ENCODE peak calls at places on chromosomes 1 and 21, in ten cellular contexts. P is astrocyte, Y is mesendoderm, S is PC-3, Z is GM23248, T is neural progenitor cell, G is fibroblast of lung, Q is HCT116, R is SK-N-SH, L is colonic mucosa. K is an unnamed sample.

GRCh38 chr1:172417552-172417951 is 2.9 kb upstream of the C1orf105 start:
- DNase-seq in G (peak; percentile 45), S (peak; percentile 95), T (no peak), P (no peak), Z (no peak), R (no peak), L (no peak), Y (peak; percentile 92), Q (no peak), K (no peak)

GRCh38 chr21:35622612-35623011 is 437.7 kb downstream of the SETD4 start:
- DNase-seq in S (no peak), R (no peak), Z (no peak), Q (no peak), Y (no peak), L (no peak), G (no peak), T (no peak), P (no peak), K (no peak)

GRCh38 chr1:4395158-4395557 is 259.3 kb upstream of the AJAP1 start:
- DNase-seq in R (no peak), G (peak; percentile 55), Y (no peak), Z (no peak), Q (no peak), T (no peak), S (no peak), L (no peak), P (peak; percentile 41), K (no peak)

GRCh38 chr1:187051618-187052232 is 223.0 kb downstream of the PLA2G4A start:
- DNase-seq in T (peak; percentile 54), Q (peak; percentile 59), R (peak; percentile 16), P (peak; percentile 11), Z (peak; percentile 60), Y (peak; percentile 61), G (peak; percentile 39), L (no peak), S (peak; percentile 51), K (peak; percentile 59)

GRCh38 chr1:93615201-93616150 is 66.2 kb downstream of the BCAR3 start:
- DNase-seq in L (peak; percentile 38), Q (no peak), T (no peak), S (peak; percentile 47), Z (peak; percentile 89), R (no peak), P (peak; percentile 94), G (peak; percentile 94), Y (peak; percentile 97), K (peak; percentile 93)

GRCh38 chr1:157626099-157626498 is 28.2 kb upstream of the FCRL4 start:
- DNase-seq in Z (no peak), Q (peak; percentile 34), G (no peak), Y (peak; percentile 85), P (no peak), T (peak; percentile 45), R (no peak), S (peak; percentile 20), L (peak; percentile 31), K (peak; percentile 87)

GRCh38 chr21:37808261-37808660 is 108.0 kb downstream of the KCNJ6 start:
- DNase-seq in Q (no peak), R (no peak), L (no peak), Z (peak; percentile 18), G (no peak), S (no peak), T (no peak), Y (no peak), P (no peak), K (no peak)

GRCh38 chr1:234621657-234622335 is 11.8 kb upstream of the IRF2BP2 start:
- DNase-seq in S (no peak), Y (no peak), R (no peak), G (peak; percentile 87), Q (no peak), T (no peak), L (no peak), P (peak; percentile 84), Z (peak; percentile 81), K (no peak)

GRCh38 chr1:20486457-20487235 is 636 bp upstream of the CAMK2N1 start:
- DNase-seq in Y (peak; percentile 78), G (peak; percentile 68), Z (peak; percentile 75), Q (no peak), T (peak; percentile 94), P (peak; percentile 48), L (peak; percentile 90), S (peak; percentile 69), R (peak; percentile 89), K (peak; percentile 89)

GRCh38 chr1:240739139-240739538 is 127.2 kb upstream of the GREM2 start:
- DNase-seq in S (peak; percentile 34), Z (peak; percentile 50), P (peak; percentile 49), G (peak; percentile 60), T (no peak), Q (no peak), Y (no peak), L (no peak), R (no peak), K (no peak)

GRCh38 chr1:174990382-174990999 is 9.3 kb upstream of the CACYBP start:
- DNase-seq in Q (no peak), R (peak; percentile 49), Y (no peak), G (no peak), Z (peak; percentile 85), T (no peak), L (peak; percentile 42), P (no peak), S (peak; percentile 73), K (no peak)

GRCh38 chr1:176745945-176746344 is 283.0 kb downstream of the PAPPA2 start:
- DNase-seq in Q (no peak), L (no peak), Z (peak; percentile 20), P (no peak), R (no peak), G (no peak), S (peak; percentile 28), T (no peak), Y (peak; percentile 57), K (no peak)

GRCh38 chr1:225482489-225482950 is 54.7 kb upstream of the LBR start:
- DNase-seq in P (peak; percentile 75), G (peak; percentile 81), R (no peak), Q (no peak), Z (peak; percentile 72), Y (no peak), T (no peak), S (no peak), L (no peak), K (no peak)

GRCh38 chr1:228493141-228494043 is 6.2 kb downstream of the RNF187 start:
- DNase-seq in Q (no peak), Z (no peak), L (no peak), G (no peak), S (no peak), Y (no peak), T (no peak), R (no peak), P (no peak), K (no peak)
- H3K36me3 ChIP-seq in Q (peaks cover 22% of the 10 kb centered on the region), Z (peaks cover 29% of the 10 kb centered on the region), L (peaks cover 9% of the 10 kb centered on the region), G (peaks cover 14% of the 10 kb centered on the region), S (peaks cover 30% of the 10 kb centered on the region), Y (peaks cover 4% of the 10 kb centered on the region), T (no peaks in the 10 kb centered on the region), R (peaks cover 23% of the 10 kb centered on the region), P (peaks cover 13% of the 10 kb centered on the region), K (peaks cover 51% of the 10 kb centered on the region)

GRCh38 chr1:169877800-169878491 is 15.8 kb downstream of the SCYL3 start:
- DNase-seq in Z (peak; percentile 63), P (peak; percentile 28), R (no peak), G (peak; percentile 49), S (peak; percentile 84), L (no peak), Y (no peak), Q (no peak), T (no peak), K (no peak)
- H3K9ac ChIP-seq in Z (no peak overlapping the region), P (no peak overlapping the region), R (no peak overlapping the region), G (no peak overlapping the region), S (no peak overlapping the region), L (no peak overlapping the region), Y (no peak overlapping the region), Q (no peak overlapping the region), T (no peak overlapping the region), K (no peak overlapping the region)

DNA sequence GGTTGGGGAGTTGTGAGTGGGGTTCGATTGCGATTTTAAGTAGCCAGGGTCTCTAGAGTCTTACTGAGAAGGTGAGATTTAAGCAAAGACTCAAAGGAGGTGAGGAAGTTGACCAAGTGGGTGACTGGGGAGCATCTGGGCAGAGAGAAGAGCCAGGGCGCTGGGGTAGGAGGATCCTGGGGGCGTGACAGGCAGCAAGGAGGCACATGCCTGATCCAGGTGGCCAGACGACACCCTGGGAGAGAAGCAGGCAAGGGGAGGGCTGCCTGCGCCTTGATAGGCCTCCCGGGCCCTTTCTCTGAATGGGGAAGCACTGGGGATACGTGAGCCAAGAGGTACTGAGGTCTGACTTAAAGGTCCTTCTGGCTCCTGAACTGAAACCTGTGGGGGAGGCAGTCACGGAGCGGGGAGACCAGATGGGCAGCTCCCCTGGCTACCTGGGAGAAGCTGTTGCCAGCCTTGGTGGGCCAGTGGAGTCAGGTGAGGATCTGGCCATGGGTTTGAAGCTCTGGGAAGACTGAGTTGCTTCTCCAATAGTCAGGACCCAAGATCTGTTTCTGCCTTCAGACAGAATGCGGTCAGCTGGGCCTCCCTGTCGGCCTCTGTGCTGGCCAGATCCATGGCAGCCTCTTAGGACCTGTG is 5.4 kb downstream of the ZBTB48 start:
- DNase-seq in Q (no peak), Y (no peak), Z (no peak), T (no peak), R (peak; percentile 5), L (no peak), P (no peak), G (no peak), S (no peak), K (no peak)
- H3K36me3 ChIP-seq in Q (peaks cover 3% of the 10 kb centered on the region), Y (peaks cover under 1% of the 10 kb centered on the region), Z (no peaks in the 10 kb centered on the region), T (no peaks in the 10 kb centered on the region), R (no peaks in the 10 kb centered on the region), L (no peaks in the 10 kb centered on the region), P (peaks cover 6% of the 10 kb centered on the region), G (peaks cover 9% of the 10 kb centered on the region), S (peaks cover 18% of the 10 kb centered on the region), K (peaks cover 17% of the 10 kb centered on the region)

GRCh38 chr1:18629659-18630510 is 761 bp upstream of the PAX7 start:
- DNase-seq in S (no peak), Y (peak; percentile 44), G (no peak), L (no peak), T (peak; percentile 62), Z (no peak), P (no peak), R (no peak), Q (no peak), K (peak; percentile 77)
- H3K9ac ChIP-seq in S (no peak overlapping the region), Y (peak overlapping the region; percentile 12), G (no peak overlapping the region), L (no peak overlapping the region), T (no peak overlapping the region), Z (no peak overlapping the region), P (no peak overlapping the region), R (no peak overlapping the region), Q (no peak overlapping the region), K (no peak overlapping the region)

K was measured in endodermal cell.